ENCODE peak calls at places on chromosomes 2 and 18, in seven cellular contexts. J is AG08395, M is dorsolateral prefrontal cortex, B is AG04449, W is AG20443, C is hippocampal formation, Y is NCI-H1436 treated with DMSO at 0.1 percent for 48 hours. T is an unnamed sample.

GRCh38 chr2:26880161-26880560 is 32.2 kb downstream of the DPYSL5 start:
- DNase-seq in J (no peak), M (no peak), B (no peak), W (no peak), C (no peak), Y (no peak), T (no peak)

GRCh38 chr2:29070542-29070941 is 3.8 kb downstream of the PCARE start:
- DNase-seq in J (no peak), M (no peak), B (no peak), W (no peak), C (no peak), Y (no peak), T (no peak)

GRCh38 chr2:88615822-88616221 is 11.4 kb downstream of the EIF2AK3 start:
- DNase-seq in J (no peak), M (no peak), B (no peak), W (no peak), C (no peak), Y (no peak), T (no peak)

GRCh38 chr2:118103963-118104942 is 16.0 kb downstream of the INSIG2 start:
- DNase-seq in J (no peak), M (no peak), B (no peak), W (no peak), C (no peak), Y (no peak), T (no peak)

GRCh38 chr2:47437287-47437686 is 34.3 kb downstream of the MSH2 start:
- DNase-seq in J (peak; percentile 65), M (no peak), B (no peak), W (peak; percentile 54), C (no peak), Y (no peak), T (no peak)

GRCh38 chr2:85435986-85436835 is 17.7 kb downstream of the SH2D6 start:
- DNase-seq in J (no peak), M (no peak), B (no peak), W (no peak), C (no peak), Y (no peak), T (no peak)

GRCh38 chr2:138632066-138632465 is 130.5 kb downstream of the SPOPL start:
- DNase-seq in J (peak; percentile 5), M (no peak), B (peak; percentile 3), W (no peak), C (no peak), Y (no peak), T (peak; percentile 9)

GRCh38 chr18:24112874-24113615 is 25.8 kb upstream of the CABYR start:
- DNase-seq in J (no peak), M (no peak), B (no peak), W (peak; percentile 28), C (no peak), Y (no peak), T (no peak)

GRCh38 chr2:6921321-6921922 is 4.2 kb downstream of the RNF144A start:
- DNase-seq in J (no peak), M (no peak), B (no peak), W (no peak), C (no peak), Y (no peak), T (no peak)

GRCh38 chr2:128604045-128604444 is 285.4 kb upstream of the HS6ST1 start:
- DNase-seq in J (no peak), M (no peak), B (no peak), W (no peak), C (no peak), Y (no peak), T (no peak)

GRCh38 chr2:163044116-163044515 is 205.5 kb upstream of the KCNH7 start:
- DNase-seq in J (no peak), M (no peak), B (no peak), W (no peak), C (no peak), Y (peak; percentile 69), T (no peak)

GRCh38 chr2:174341995-174342571 is 7.3 kb downstream of the SP9 start:
- DNase-seq in J (no peak), M (no peak), B (no peak), W (no peak), C (no peak), Y (no peak), T (no peak)

GRCh38 chr2:46001741-46002506 is 295.3 kb upstream of the EPAS1 start:
- DNase-seq in J (peak; percentile 23), M (no peak), B (no peak), W (peak; percentile 21), C (no peak), Y (no peak), T (peak; percentile 79)